ENCODE peak calls at places on chromosomes 6 and 20, in six cellular contexts. A is vagina; N is lung; U is IMR-90; D is CD8-positive, alpha-beta T cell; T is neuronal stem cell. I is an unnamed sample.
A peak's percentile ranks its signal among the peaks of the same experiment; 100 is the strongest.

GRCh38 chr6:153941768-153942167 is 97.3 kb upstream of the OPRM1 start:
- DNase-seq in T (no peak), U (no peak), A (no peak), N (no peak), D (no peak), I (no peak)

GRCh38 chr20:61752576-61752975 is 313.1 kb downstream of the TAF4 start:
- DNase-seq in A (no peak), T (no peak), U (no peak), D (no peak), N (no peak), I (no peak)

GRCh38 chr20:19021406-19022117 is 190.9 kb upstream of the SLC24A3 start:
- DNase-seq in D (no peak), A (peak; percentile 72), T (no peak), N (peak; percentile 14), U (no peak), I (no peak)

GRCh38 chr6:26351544-26351953 is 13.4 kb upstream of the BTN3A2 start:
- DNase-seq in N (no peak), T (no peak), D (no peak), A (no peak), U (peak; percentile 99), I (no peak)

GRCh38 chr6:163585932-163586437 is 171.5 kb downstream of the QKI start:
- DNase-seq in T (no peak), D (no peak), N (peak; percentile 66), A (no peak), U (peak; percentile 93), I (no peak)

GRCh38 chr6:151690768-151691562 is 116.5 kb upstream of the ESR1 start:
- DNase-seq in A (no peak), U (no peak), N (no peak), T (no peak), D (no peak), I (peak; percentile 36)

GRCh38 chr20:62799036-62799435 is 2.8 kb downstream of the MRGBP start:
- DNase-seq in N (no peak), U (no peak), T (no peak), A (no peak), D (no peak), I (no peak)

GRCh38 chr6:89313006-89313405 is 2.1 kb downstream of the GABRR2 start:
- DNase-seq in T (no peak), A (no peak), N (no peak), D (no peak), U (peak; percentile 92), I (no peak)

GRCh38 chr6:163865380-163865779 is 450.9 kb downstream of the QKI start:
- DNase-seq in A (no peak), U (no peak), N (no peak), D (no peak), T (no peak), I (no peak)

GRCh38 chr6:165574770-165575549 is 88.1 kb downstream of the PDE10A start:
- DNase-seq in N (no peak), T (no peak), D (no peak), U (peak; percentile 51), A (no peak), I (no peak)

GRCh38 chr6:73285674-73286283 is 22.8 kb upstream of the KHDC1 start:
- DNase-seq in D (no peak), N (no peak), U (peak; percentile 76), A (no peak), T (no peak), I (peak; percentile 12)

GRCh38 chr6:29826271-29826670 is 1.4 kb upstream of the HLA-G start:
- DNase-seq in N (no peak), U (no peak), T (no peak), D (no peak), A (peak; percentile 27), I (no peak)

GRCh38 chr20:6575912-6576391 is 191.5 kb upstream of the BMP2 start:
- DNase-seq in N (no peak), T (no peak), D (no peak), U (peak; percentile 72), A (no peak), I (no peak)

GRCh38 chr20:24871429-24872213 is 77.4 kb upstream of the CST7 start:
- DNase-seq in T (no peak), N (peak; percentile 21), U (no peak), A (peak; percentile 65), D (no peak), I (no peak)

GRCh38 chr6:121823437-121823851 is 388.0 kb downstream of the GJA1 start:
- DNase-seq in D (no peak), T (peak; percentile 24), A (no peak), U (peak; percentile 79), N (no peak), I (no peak)

GRCh38 chr20:1816384-1817381 is 78.5 kb upstream of the SIRPA start:
- DNase-seq in D (no peak), T (no peak), A (peak; percentile 79), U (peak; percentile 63), N (no peak), I (no peak)

GRCh38 chr6:57013501-57013900 is 33.0 kb upstream of the KIAA1586 start:
- DNase-seq in N (no peak), U (peak; percentile 77), A (no peak), T (no peak), D (no peak), I (no peak)

GRCh38 chr6:139531716-139532115 is 157.3 kb upstream of the CITED2 start:
- DNase-seq in N (no peak), A (no peak), D (no peak), U (no peak), T (no peak), I (no peak)

GRCh38 chr20:1857403-1857941 is 37.7 kb upstream of the SIRPA start:
- DNase-seq in D (no peak), N (no peak), A (no peak), U (no peak), T (no peak), I (no peak)

GRCh38 chr6:84671188-84671587 is 93.2 kb downstream of the TBX18 start:
- DNase-seq in A (no peak), D (no peak), N (no peak), U (no peak), T (no peak), I (no peak)

GRCh38 chr6:75167851-75168250 is 38.0 kb downstream of the COL12A1 start:
- DNase-seq in T (no peak), A (no peak), U (no peak), N (no peak), D (no peak), I (no peak)

GRCh38 chr6:158460602-158461092 is 99.2 kb upstream of the TMEM181 start:
- DNase-seq in T (no peak), U (peak; percentile 86), D (no peak), A (no peak), N (no peak), I (no peak)

GRCh38 chr20:64041040-64041780 is 5.2 kb downstream of the C20orf204 start:
- DNase-seq in N (no peak), D (no peak), U (no peak), T (no peak), A (no peak), I (no peak)

GRCh38 chr20:59604770-59605665 is 678 bp downstream of the PHACTR3 start:
- DNase-seq in D (no peak), N (no peak), U (no peak), A (no peak), T (peak; percentile 18), I (no peak)

GRCh38 chr20:49032455-49032854 is 13.7 kb upstream of the CSE1L start:
- DNase-seq in U (no peak), T (no peak), N (no peak), D (no peak), A (no peak), I (no peak)
- H3K36me3 ChIP-seq in U (peaks cover 25% of the 10 kb centered on the region), T (peaks cover 67% of the 10 kb centered on the region), N (peaks cover 38% of the 10 kb centered on the region), D (peaks cover 21% of the 10 kb centered on the region), A (no peaks in the 10 kb centered on the region), I (peaks cover 25% of the 10 kb centered on the region)

DNA sequence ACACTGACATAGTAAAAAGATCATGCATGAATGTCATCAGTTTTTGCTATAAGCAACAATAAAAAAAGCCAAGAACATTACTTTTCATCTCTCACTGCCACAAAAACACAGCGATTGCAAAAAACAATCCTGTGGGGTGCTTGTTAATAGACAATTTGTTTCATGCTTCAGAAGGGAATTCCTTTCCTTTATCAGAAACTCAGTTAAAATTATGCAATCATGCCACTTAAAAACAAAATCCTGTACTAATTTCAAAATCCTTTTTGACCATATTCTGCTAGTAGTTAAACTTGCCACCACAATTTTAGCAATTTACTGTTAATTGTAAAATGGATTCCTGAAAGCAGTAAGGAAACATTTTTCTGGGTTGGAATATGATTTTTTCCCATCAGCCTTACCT is 696.4 kb upstream of the MARCKS start:
- DNase-seq in N (no peak), T (no peak), U (no peak), A (no peak), D (no peak), I (no peak)
- H3K36me3 ChIP-seq in N (no peaks in the 10 kb centered on the region), T (no peaks in the 10 kb centered on the region), U (no peaks in the 10 kb centered on the region), A (no peaks in the 10 kb centered on the region), D (no peaks in the 10 kb centered on the region), I (no peaks in the 10 kb centered on the region)

DNA sequence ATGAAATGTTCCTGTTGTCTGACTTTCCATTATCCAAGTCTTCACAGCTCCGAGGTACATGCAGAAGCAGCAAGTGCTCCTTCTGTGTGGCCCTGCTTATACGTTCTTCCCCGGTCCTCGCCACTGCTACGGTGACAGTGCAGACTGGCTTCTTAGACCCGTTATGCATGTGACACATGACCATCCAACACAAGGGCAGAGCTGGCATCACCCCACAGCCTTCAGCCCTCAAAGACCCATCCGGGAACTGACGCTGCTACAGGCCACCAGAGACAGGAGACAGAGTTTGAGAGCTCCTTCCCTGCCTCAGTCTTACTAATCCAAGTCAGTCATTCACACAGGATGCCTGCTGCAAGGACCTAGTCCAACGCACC is 70.4 kb downstream of the TRAM2 start:
- DNase-seq in N (no peak), A (no peak), T (no peak), U (no peak), D (no peak), I (no peak)
- H3K36me3 ChIP-seq in N (peaks cover 9% of the 10 kb centered on the region), A (no peaks in the 10 kb centered on the region), T (peaks cover 90% of the 10 kb centered on the region), U (peaks cover 86% of the 10 kb centered on the region), D (peaks cover 9% of the 10 kb centered on the region), I (peaks cover 16% of the 10 kb centered on the region)

GRCh38 chr6:53290547-53291510 is 57.9 kb downstream of the ELOVL5 start:
- DNase-seq in T (no peak), U (no peak), N (no peak), A (no peak), D (no peak), I (peak; percentile 64)
- H3K36me3 ChIP-seq in T (peaks cover 90% of the 10 kb centered on the region), U (peaks cover 16% of the 10 kb centered on the region), N (peaks cover 17% of the 10 kb centered on the region), A (no peaks in the 10 kb centered on the region), D (no peaks in the 10 kb centered on the region), I (peaks cover 7% of the 10 kb centered on the region)

DNA sequence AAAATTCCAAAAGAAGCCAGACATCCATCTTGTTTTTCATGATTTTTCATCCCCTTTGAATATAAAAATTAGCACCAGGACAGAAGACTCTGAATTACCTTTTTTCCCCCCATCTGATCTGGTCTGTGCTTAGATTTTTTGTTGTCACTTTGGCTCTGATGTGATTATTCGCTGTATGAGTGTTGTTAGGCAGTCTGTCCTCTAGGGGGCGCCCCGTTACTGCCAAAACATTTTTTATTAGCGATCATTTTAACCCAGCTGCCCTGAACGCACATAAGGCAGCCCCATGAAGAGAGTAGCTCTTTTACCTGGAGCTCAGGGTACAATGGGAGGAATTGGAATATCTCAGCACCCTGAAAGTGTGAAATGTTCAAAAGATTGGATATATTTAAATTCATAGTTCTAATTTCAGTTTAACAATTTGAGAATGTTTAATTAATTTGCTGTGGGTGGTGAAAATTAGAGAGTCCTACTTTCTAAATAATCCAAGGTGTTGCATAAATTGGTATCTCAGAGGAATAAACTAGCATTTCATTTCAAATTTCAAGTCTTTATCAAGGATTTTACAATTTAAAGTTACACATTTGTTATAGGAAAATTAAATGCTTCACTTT is 60.8 kb downstream of the PRPH2 start:
- DNase-seq in N (peak; percentile 80), A (no peak), D (peak; percentile 75), U (peak; percentile 62), T (peak; percentile 77), I (peak; percentile 82)
- H3K36me3 ChIP-seq in N (peaks cover 37% of the 10 kb centered on the region), A (no peaks in the 10 kb centered on the region), D (peaks cover 35% of the 10 kb centered on the region), U (peaks cover 33% of the 10 kb centered on the region), T (peaks cover 85% of the 10 kb centered on the region), I (peaks cover 68% of the 10 kb centered on the region)